ENCODE peak calls at places on chromosomes 11 and 22, in five cellular contexts. L is HCT116, J is GM23248, W is hepatocyte, F is OCI-LY7. A is an unnamed sample.
A peak's percentile ranks its signal among the peaks of the same experiment; 100 is the strongest.

GRCh38 chr11:26841818-26842457 is 120.1 kb upstream of the SLC5A12 start:
- DNase-seq in W (peak; percentile 8), F (no peak), L (no peak), J (peak; percentile 86), A (no peak)

GRCh38 chr11:12845739-12846358 is 163.3 kb upstream of the RASSF10 start:
- DNase-seq in W (peak; percentile 78), L (no peak), F (peak; percentile 59), J (peak; percentile 69), A (no peak)

GRCh38 chr22:26828311-26828710 is 170.9 kb downstream of the MIAT start:
- DNase-seq in W (no peak), L (no peak), J (peak; percentile 32), F (no peak), A (no peak)

GRCh38 chr11:10568486-10568941 is at the start of gene LYVE1:
- DNase-seq in J (no peak), L (no peak), F (no peak), W (peak; percentile 39), A (no peak)

GRCh38 chr11:99325807-99326206 is 305.1 kb downstream of the CNTN5 start:
- DNase-seq in J (peak; percentile 91), L (no peak), W (peak; percentile 36), F (no peak), A (peak; percentile 14)

GRCh38 chr11:85746640-85747039 is 60.6 kb upstream of the CCDC89 start:
- DNase-seq in W (no peak), F (no peak), J (no peak), L (no peak), A (no peak)

GRCh38 chr11:12769834-12770345 is 95.7 kb downstream of the TEAD1 start:
- DNase-seq in J (peak; percentile 89), W (no peak), L (peak; percentile 18), F (no peak), A (peak; percentile 31)

GRCh38 chr22:42632096-42632495 is 8.3 kb downstream of the ATP5MGL start:
- DNase-seq in F (no peak), J (peak; percentile 65), L (no peak), W (no peak), A (no peak)

GRCh38 chr11:125886997-125887372 is 483 bp upstream of the HYLS1 start:
- DNase-seq in J (peak; percentile 72), W (no peak), L (no peak), F (peak; percentile 75), A (no peak)

GRCh38 chr11:84333196-84333595 is 1047.0 kb upstream of the CCDC90B start:
- DNase-seq in L (no peak), W (no peak), J (peak; percentile 19), F (no peak), A (no peak)

GRCh38 chr11:35013514-35014191 is 97.2 kb downstream of the PDHX start:
- DNase-seq in J (peak; percentile 76), F (no peak), L (no peak), W (no peak), A (no peak)

GRCh38 chr11:130124096-130124495 is 35.5 kb upstream of the ST14 start:
- DNase-seq in L (peak; percentile 61), F (no peak), W (peak; percentile 62), J (peak; percentile 95), A (peak; percentile 99)

GRCh38 chr11:31240340-31240904 is 129.1 kb downstream of the DCDC1 start:
- DNase-seq in F (peak; percentile 39), W (peak; percentile 66), L (peak; percentile 59), J (peak; percentile 39), A (peak; percentile 46)

DNA sequence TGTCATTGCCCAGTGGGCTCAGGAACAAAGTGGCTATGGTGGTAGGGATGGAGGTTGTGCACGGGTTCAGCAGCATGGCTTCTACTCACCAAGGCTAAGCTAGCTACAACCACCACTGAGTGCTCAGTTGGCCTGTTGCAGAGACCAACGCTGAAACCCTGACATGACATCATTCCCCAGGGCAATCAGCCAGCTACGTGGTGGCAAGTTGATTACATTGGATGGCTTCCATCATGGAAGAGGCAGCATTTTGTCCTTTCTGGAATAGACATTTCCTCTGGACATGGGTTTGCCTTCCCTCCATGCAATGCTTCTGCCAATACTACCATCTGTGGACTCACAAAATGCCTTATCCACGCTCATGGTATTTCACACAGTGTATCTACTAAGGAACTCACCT is 634.3 kb downstream of the OPCML start:
- DNase-seq in L (no peak), W (no peak), J (no peak), F (no peak), A (no peak)
- H3K9me2 ChIP-seq in L (no peaks in the 10 kb centered on the region), W (no peaks in the 10 kb centered on the region), J (no peaks in the 10 kb centered on the region), F (no peaks in the 10 kb centered on the region), A (no peaks in the 10 kb centered on the region)

GRCh38 chr11:7532395-7532794 is 18.6 kb downstream of the PPFIBP2 start:
- DNase-seq in F (no peak), L (no peak), J (no peak), W (no peak), A (no peak)
- H3K9me2 ChIP-seq in F (no peaks in the 10 kb centered on the region), L (no peaks in the 10 kb centered on the region), J (no peaks in the 10 kb centered on the region), W (no peaks in the 10 kb centered on the region), A (no peaks in the 10 kb centered on the region)

GRCh38 chr11:132898676-132899075 is 633.6 kb downstream of the OPCML start:
- DNase-seq in W (no peak), F (no peak), L (no peak), J (no peak), A (no peak)
- H3K9me2 ChIP-seq in W (no peaks in the 10 kb centered on the region), F (no peaks in the 10 kb centered on the region), L (no peaks in the 10 kb centered on the region), J (no peaks in the 10 kb centered on the region), A (no peaks in the 10 kb centered on the region)

GRCh38 chr11:75436806-75437205 is 3.8 kb upstream of the KLHL35 start:
- DNase-seq in L (no peak), J (no peak), F (no peak), W (no peak), A (no peak)
- H3K9me2 ChIP-seq in L (no peaks in the 10 kb centered on the region), J (no peaks in the 10 kb centered on the region), F (no peaks in the 10 kb centered on the region), W (no peaks in the 10 kb centered on the region), A (no peaks in the 10 kb centered on the region)

GRCh38 chr11:66556086-66556485 is 9.4 kb downstream of the ACTN3 start:
- DNase-seq in F (no peak), W (no peak), J (no peak), L (no peak), A (no peak)
- H3K9me2 ChIP-seq in F (no peaks in the 10 kb centered on the region), W (no peaks in the 10 kb centered on the region), J (no peaks in the 10 kb centered on the region), L (no peaks in the 10 kb centered on the region), A (no peaks in the 10 kb centered on the region)

DNA sequence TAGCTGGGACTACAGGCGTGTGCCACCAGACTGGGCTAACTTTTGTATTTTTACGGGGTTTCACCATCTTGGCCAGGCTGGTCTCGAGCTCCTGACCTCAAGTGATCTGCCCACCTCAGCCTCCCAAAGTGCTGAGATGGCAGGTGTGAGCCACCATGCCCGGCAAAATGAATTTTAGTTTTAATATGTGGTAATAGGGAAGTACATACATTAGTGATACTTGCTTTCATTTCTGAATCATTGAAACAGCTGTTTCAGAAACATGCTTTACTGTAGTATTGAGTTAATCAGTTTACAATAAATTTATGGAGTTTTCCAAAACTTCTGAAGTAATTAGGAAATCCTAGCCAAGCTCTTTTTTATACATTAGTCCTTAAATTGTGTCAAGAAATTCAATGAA is 15.6 kb downstream of the PCF11 start:
- DNase-seq in F (no peak), L (no peak), J (no peak), W (no peak), A (no peak)
- H3K9me2 ChIP-seq in F (no peaks in the 10 kb centered on the region), L (no peaks in the 10 kb centered on the region), J (no peaks in the 10 kb centered on the region), W (no peaks in the 10 kb centered on the region), A (no peaks in the 10 kb centered on the region)

DNA sequence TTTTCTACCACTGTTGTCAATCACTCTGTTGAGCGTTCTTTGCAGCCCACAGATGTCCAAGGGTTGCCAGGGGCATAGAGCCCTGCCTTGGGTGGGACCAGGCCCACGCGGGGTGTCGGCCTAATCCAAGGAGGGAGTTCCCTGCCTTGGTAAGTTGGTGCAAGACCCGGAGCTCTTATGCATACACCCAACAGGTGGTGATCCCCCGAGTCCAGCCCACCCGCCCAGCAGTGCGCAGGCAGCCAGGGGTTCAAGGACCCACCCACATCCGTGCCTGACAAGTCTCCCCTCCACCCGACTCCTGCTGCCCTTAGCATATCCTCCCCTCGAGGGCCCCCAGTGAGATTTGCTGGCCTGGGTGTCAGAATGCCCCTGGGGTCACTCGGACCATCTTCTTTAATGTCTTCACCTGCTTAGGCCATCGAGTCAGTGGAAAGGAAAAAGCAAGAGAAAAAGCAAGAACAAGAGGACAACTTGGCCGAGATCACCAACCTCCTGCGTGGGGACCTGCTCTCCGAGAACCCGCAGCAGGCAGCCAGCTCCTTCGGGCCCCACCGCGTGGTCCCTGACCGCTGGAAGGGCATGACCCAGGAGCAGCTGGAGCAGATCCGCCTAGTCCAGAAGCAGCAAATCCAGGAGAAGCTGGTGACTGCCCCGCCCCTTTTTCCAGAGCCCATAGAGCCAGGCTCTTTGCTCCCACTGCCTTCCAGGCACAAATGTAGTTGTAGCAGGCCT is 12.2 kb downstream of the RIBC2 start:
- DNase-seq in W (no peak), J (no peak), F (no peak), L (no peak), A (no peak)
- H3K9me2 ChIP-seq in W (no peaks in the 10 kb centered on the region), J (no peaks in the 10 kb centered on the region), F (no peaks in the 10 kb centered on the region), L (no peaks in the 10 kb centered on the region), A (no peaks in the 10 kb centered on the region)

GRCh38 chr11:66055021-66055420 is 2.9 kb downstream of the SF3B2 start:
- DNase-seq in W (no peak), J (no peak), F (no peak), L (no peak), A (no peak)
- H3K9me2 ChIP-seq in W (no peaks in the 10 kb centered on the region), J (no peaks in the 10 kb centered on the region), F (no peaks in the 10 kb centered on the region), L (no peaks in the 10 kb centered on the region), A (no peaks in the 10 kb centered on the region)

GRCh38 chr22:30511109-30511508 is 5.6 kb upstream of the SEC14L4 start:
- DNase-seq in J (no peak), L (no peak), F (no peak), W (no peak), A (no peak)
- H3K9me2 ChIP-seq in J (no peaks in the 10 kb centered on the region), L (no peaks in the 10 kb centered on the region), F (no peaks in the 10 kb centered on the region), W (no peaks in the 10 kb centered on the region), A (no peaks in the 10 kb centered on the region)

A was measured in PC-9.